ENCODE peak calls at places on chromosomes 12 and 14, in five cellular contexts. V is WERI-Rb-1, A is gastrocnemius medialis, H is bronchial epithelial cell, B is IMR-90. U is an unnamed sample. For H3K27me3, the result is how much of the 10 kb centered on the place peaks cover.

GRCh38 chr14:56390859-56391258 is 188.7 kb upstream of the TMEM260 start:
- DNase-seq in A (no peak), V (no peak), B (no peak), H (no peak), U (no peak)

GRCh38 chr12:13114251-13115052 is 11.0 kb upstream of the GSG1 start:
- DNase-seq in V (no peak), B (no peak), A (no peak), H (no peak), U (no peak)

GRCh38 chr12:45049912-45050318 is 984 bp downstream of the DBX2 start:
- DNase-seq in B (no peak), V (no peak), A (no peak), H (no peak), U (no peak)

GRCh38 chr12:131082795-131083194 is 129.1 kb downstream of the ADGRD1 start:
- DNase-seq in B (no peak), V (no peak), H (no peak), A (no peak), U (no peak)

GRCh38 chr12:81128930-81129554 is 51.2 kb downstream of the ACSS3 start:
- DNase-seq in A (no peak), B (peak), H (peak), V (peak), U (peak)

GRCh38 chr14:51701956-51702355 is 50.2 kb downstream of the FRMD6 start:
- DNase-seq in A (no peak), H (no peak), B (peak), V (no peak), U (no peak)

GRCh38 chr12:118398878-118399277 is 22.5 kb downstream of the SUDS3 start:
- DNase-seq in A (no peak), B (peak), V (no peak), H (no peak), U (no peak)

GRCh38 chr14:64704145-64704742 is at the start of gene PLEKHG3:
- DNase-seq in B (peak), V (peak), A (peak), H (peak), U (peak)

GRCh38 chr12:95739561-95740313 is 50.8 kb downstream of the NTN4 start:
- DNase-seq in V (no peak), B (no peak), H (no peak), A (no peak), U (no peak)

GRCh38 chr12:29238822-29239291 is 89.8 kb downstream of the FAR2 start:
- DNase-seq in V (peak), A (no peak), B (peak), H (peak), U (peak)

GRCh38 chr12:78725951-78726550 is 138.5 kb upstream of the SYT1 start:
- DNase-seq in A (no peak), H (no peak), B (no peak), V (no peak), U (no peak)

GRCh38 chr12:89906824-89907223 is 198.2 kb upstream of the ATP2B1 start:
- DNase-seq in A (no peak), H (no peak), B (no peak), V (no peak), U (no peak)

GRCh38 chr14:91417134-91417982 is at the start of gene CCDC88C:
- DNase-seq in V (peak), H (peak), A (no peak), B (no peak), U (no peak)

GRCh38 chr12:78121969-78122610 is 291.4 kb downstream of the NAV3 start:
- DNase-seq in V (no peak), H (no peak), A (no peak), B (peak), U (peak)

GRCh38 chr14:68574906-68575305 is 218.0 kb downstream of the ZFP36L1 start:
- DNase-seq in B (peak), A (no peak), H (no peak), V (no peak), U (no peak)

GRCh38 chr12:89326260-89327040 is 25.9 kb downstream of the DUSP6 start:
- DNase-seq in H (no peak), B (no peak), A (no peak), V (no peak), U (no peak)

GRCh38 chr14:61528591-61529021 is 166.7 kb upstream of the HIF1A start:
- DNase-seq in H (peak), A (no peak), B (peak), V (no peak), U (peak)

GRCh38 chr12:121284551-121285390 is 11.7 kb downstream of the CAMKK2 start:
- DNase-seq in B (peak), A (no peak), H (no peak), V (no peak), U (no peak)

GRCh38 chr14:33676135-33676566 is 274.7 kb downstream of the EGLN3 start:
- DNase-seq in V (peak), A (peak), H (peak), B (no peak), U (peak)

GRCh38 chr12:774051-774614 is 21.8 kb downstream of the WNK1 start:
- DNase-seq in H (no peak), B (no peak), V (peak), A (no peak), U (no peak)

GRCh38 chr12:3202734-3203446 is 125.7 kb downstream of the TSPAN9 start:
- DNase-seq in V (peak), H (peak), A (no peak), B (peak), U (no peak)

GRCh38 chr14:103867523-103867953 is 20.2 kb upstream of the PPP1R13B start:
- DNase-seq in B (no peak), H (peak), V (no peak), A (no peak), U (no peak)

GRCh38 chr12:124047045-124047566 is 74.1 kb downstream of the ZNF664 start:
- DNase-seq in H (no peak), V (no peak), A (no peak), B (no peak), U (no peak)
- H3K4me3 ChIP-seq in H (no peak), V (no peak), A (no peak), B (no peak), U (no peak)

DNA sequence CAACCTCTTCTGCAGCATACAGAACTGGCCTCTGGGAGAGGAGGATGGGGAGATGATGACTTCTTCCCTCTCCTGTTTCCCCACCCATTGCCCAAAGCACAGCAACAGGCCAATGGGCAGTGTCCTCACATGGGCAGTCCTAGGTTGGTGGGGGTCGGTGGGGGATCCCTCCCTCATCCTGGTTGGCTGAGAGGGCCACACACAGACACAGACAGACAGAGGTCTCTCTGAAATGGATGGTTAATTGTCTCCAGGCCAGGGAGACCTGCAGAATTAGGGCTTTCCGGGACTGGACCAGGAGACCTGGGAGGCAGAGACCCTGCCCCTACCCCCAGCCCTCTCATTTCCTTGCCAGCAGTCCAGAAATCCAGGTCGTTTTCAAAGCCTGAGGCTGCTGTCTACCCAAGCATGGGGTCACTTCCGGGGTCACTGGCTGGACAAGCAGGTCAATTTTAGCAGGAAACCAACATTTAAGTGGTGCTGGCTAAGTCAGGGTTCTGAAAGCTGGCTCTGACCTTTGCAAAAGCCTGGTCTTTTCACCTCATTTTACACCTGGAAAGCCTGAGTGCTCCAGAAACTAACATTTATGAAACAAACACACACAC is 48.6 kb upstream of the TBX3 start:
- DNase-seq in H (no peak), A (no peak), B (no peak), V (no peak), U (no peak)
- TF ChIP-seq CTCF in H (no peak), A (no peak), B (no peak), V (no peak), U (no peak)

GRCh38 chr12:94172031-94172430 is 23.7 kb downstream of the PLXNC1 start:
- DNase-seq in H (no peak), V (no peak), B (peak), A (no peak), U (peak)
- H3K27me3 ChIP-seq in H (under half), V (under half), B (under half), A (under half), U (under half)

GRCh38 chr12:64621257-64621942 is 11.1 kb downstream of the RASSF3 start:
- DNase-seq in H (no peak), B (peak), A (no peak), V (no peak), U (peak)
- H3K4me3 ChIP-seq in H (no peak), B (no peak), A (no peak), V (no peak), U (no peak)

GRCh38 chr14:105776924-105777323 is 250.5 kb downstream of the TMEM121 start:
- DNase-seq in B (no peak), V (no peak), A (no peak), H (no peak), U (no peak)

GRCh38 chr14:105773584-105773983 is 247.2 kb downstream of the TMEM121 start:
- DNase-seq in B (no peak), H (no peak), A (no peak), V (no peak), U (no peak)

GRCh38 chr14:105774001-105774400 is 247.6 kb downstream of the TMEM121 start:
- DNase-seq in B (no peak), A (no peak), H (no peak), V (no peak), U (no peak)
- TF ChIP-seq CTCF in B (no peak), A (no peak), H (no peak), V (peak), U (no peak)

GRCh38 chr12:132214906-132215643 is 70.8 kb downstream of the NOC4L start:
- DNase-seq in A (no peak), V (no peak), H (no peak), B (no peak), U (no peak)
- H3K27me3 ChIP-seq in A (under half), V (under half), H (under half), B (under half), U (under half)

U was measured in brain microvascular endothelial cell.